ENCODE peak calls at places on chromosomes 3 and 15, in seven cellular contexts. Y is mammary epithelial cell; F is cardiac muscle cell; P is Panc1; S is upper lobe of left lung; H is CD8-positive, alpha-beta memory T cell; B is upper lobe of right lung. Z is an unnamed sample.

GRCh38 chr3:45792516-45793172 is 3.7 kb downstream of the SLC6A20 start:
- DNase-seq in Y (no peak), F (no peak), P (no peak), S (no peak), H (no peak), B (no peak), Z (no peak)

GRCh38 chr3:113890256-113890900 is 51.8 kb downstream of the GRAMD1C start:
- DNase-seq in Y (no peak), F (peak), P (no peak), S (no peak), H (no peak), B (no peak), Z (no peak)

GRCh38 chr15:52518487-52518886 is 10.2 kb downstream of the MYO5A start:
- DNase-seq in Y (no peak), F (no peak), P (no peak), S (no peak), H (no peak), B (no peak), Z (no peak)

GRCh38 chr3:95899494-95899893 is 914.9 kb upstream of the EPHA6 start:
- DNase-seq in Y (no peak), F (peak), P (no peak), S (no peak), H (no peak), B (no peak), Z (peak)

GRCh38 chr3:179681492-179682263 is 28.8 kb downstream of the USP13 start:
- DNase-seq in Y (no peak), F (peak), P (no peak), S (no peak), H (no peak), B (no peak), Z (no peak)

GRCh38 chr15:79960502-79961217 is 10.3 kb downstream of the BCL2A1 start:
- DNase-seq in Y (no peak), F (peak), P (no peak), S (no peak), H (no peak), B (no peak), Z (peak)

GRCh38 chr3:69250014-69250413 is 127.6 kb upstream of the LMOD3 start:
- DNase-seq in Y (no peak), F (peak), P (no peak), S (no peak), H (peak), B (no peak), Z (peak)

GRCh38 chr3:12044860-12045259 is 40.7 kb downstream of the SYN2 start:
- DNase-seq in Y (no peak), F (no peak), P (no peak), S (no peak), H (no peak), B (no peak), Z (no peak)

GRCh38 chr3:134126153-134126552 is 96.4 kb upstream of the SLCO2A1 start:
- DNase-seq in Y (no peak), F (peak), P (no peak), S (no peak), H (no peak), B (no peak), Z (no peak)

GRCh38 chr15:73697033-73697467 is 12.9 kb downstream of the CD276 start:
- DNase-seq in Y (peak), F (peak), P (no peak), S (peak), H (peak), B (peak), Z (peak)

GRCh38 chr3:122857019-122857418 is 62.1 kb downstream of the SLC49A4 start:
- DNase-seq in Y (peak), F (peak), P (no peak), S (no peak), H (no peak), B (no peak), Z (peak)

GRCh38 chr3:112001516-112001915 is 2.8 kb downstream of the TAGLN3 start:
- DNase-seq in Y (no peak), F (no peak), P (no peak), S (no peak), H (no peak), B (no peak), Z (no peak)

GRCh38 chr3:157077565-157077991 is 82.4 kb downstream of the CCNL1 start:
- DNase-seq in Y (no peak), F (no peak), P (no peak), S (no peak), H (no peak), B (no peak), Z (peak)

GRCh38 chr3:131028844-131029243 is 2.2 kb downstream of the NEK11 start:
- DNase-seq in Y (no peak), F (no peak), P (no peak), S (no peak), H (no peak), B (no peak), Z (no peak)

GRCh38 chr15:31236184-31237041 is 90.2 kb upstream of the KLF13 start:
- DNase-seq in Y (peak), F (peak), P (no peak), S (peak), H (no peak), B (peak), Z (peak)

DNA sequence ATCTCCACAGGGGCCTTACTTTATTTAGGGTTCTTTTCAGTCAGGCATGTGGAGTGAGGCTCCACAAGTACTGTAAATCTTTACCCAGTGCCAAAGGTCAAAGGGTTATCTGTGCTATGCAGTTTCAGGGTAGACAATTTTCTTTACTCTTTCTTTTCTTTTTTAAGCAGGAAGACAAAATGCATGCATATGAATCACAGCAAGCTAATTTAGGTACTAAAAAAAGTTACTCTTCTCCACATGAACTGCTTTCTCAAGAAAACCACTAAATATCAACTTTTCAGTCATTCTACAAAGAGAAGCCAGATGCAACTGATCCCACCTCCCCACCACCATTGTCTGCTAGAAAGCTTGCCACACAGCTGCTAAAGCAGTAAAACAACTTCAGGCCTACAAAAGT is 73.3 kb upstream of the PYGO1 start:
- DNase-seq in Y (no peak), F (peak), P (no peak), S (no peak), H (no peak), B (no peak), Z (peak)
- H3K27ac ChIP-seq in Y (no peak), F (peak), P (no peak), S (no peak), H (no peak), B (no peak), Z (no peak)

GRCh38 chr3:2851835-2852234 is 258.3 kb downstream of the IL5RA start:
- DNase-seq in Y (no peak), F (no peak), P (no peak), S (no peak), H (no peak), B (no peak), Z (no peak)

GRCh38 chr3:2851356-2851755 is 258.8 kb downstream of the IL5RA start:
- DNase-seq in Y (no peak), F (no peak), P (no peak), S (no peak), H (no peak), B (no peak), Z (no peak)

GRCh38 chr3:2856793-2857135 is 253.4 kb downstream of the IL5RA start:
- DNase-seq in Y (no peak), F (no peak), P (no peak), S (no peak), H (no peak), B (no peak), Z (no peak)

GRCh38 chr3:2856062-2856792 is 253.9 kb downstream of the IL5RA start:
- DNase-seq in Y (no peak), F (no peak), P (no peak), S (no peak), H (no peak), B (no peak), Z (no peak)

DNA sequence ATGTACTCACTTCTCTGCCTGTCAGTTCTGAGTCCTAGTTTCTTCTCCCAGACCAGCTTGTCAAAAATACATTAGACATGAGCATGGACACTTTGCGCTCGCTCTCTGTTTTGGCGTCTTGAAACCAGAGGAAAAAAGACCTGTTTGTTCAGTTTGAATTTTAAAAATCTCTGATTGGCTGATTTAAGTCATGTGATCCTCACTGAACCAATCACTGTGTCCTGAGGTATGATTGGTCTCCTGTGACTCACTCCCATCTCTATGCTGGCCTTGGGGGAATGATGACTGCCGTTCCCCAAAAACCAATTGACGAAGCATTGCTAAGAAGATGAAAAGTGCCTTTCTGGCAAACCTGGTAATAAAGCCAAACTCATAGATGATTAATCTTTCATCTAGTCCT is 256.5 kb downstream of the IL5RA start:
- DNase-seq in Y (no peak), F (no peak), P (no peak), S (no peak), H (no peak), B (no peak), Z (no peak)
- H3K27ac ChIP-seq in Y (no peak), F (no peak), P (no peak), S (no peak), H (no peak), B (no peak), Z (no peak)

DNA sequence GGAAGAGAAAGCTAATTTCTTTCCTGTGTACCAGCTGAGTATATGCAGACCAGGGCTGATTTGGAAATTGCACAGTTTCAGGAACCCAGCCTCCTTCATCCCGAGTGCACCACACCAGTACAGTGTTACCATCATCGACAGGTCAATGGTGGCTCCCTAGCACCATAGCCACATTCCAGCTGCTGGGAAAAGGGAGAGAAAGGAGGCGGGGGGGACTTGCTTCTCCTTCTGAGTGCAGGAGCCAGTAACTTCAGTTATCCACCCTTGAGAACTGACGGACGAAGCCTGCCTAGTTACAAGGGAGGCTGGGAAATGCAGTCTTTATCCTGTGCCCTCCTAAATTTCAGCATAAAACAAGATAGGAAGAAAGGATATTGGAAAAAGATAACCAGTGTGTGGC is 129.7 kb upstream of the PRICKLE2 start:
- DNase-seq in Y (no peak), F (no peak), P (no peak), S (no peak), H (no peak), B (no peak), Z (no peak)
- H3K27ac ChIP-seq in Y (no peak), F (peak), P (no peak), S (peak), H (no peak), B (peak), Z (peak)

GRCh38 chr3:72299823-72300222 is 514.9 kb upstream of the PROK2 start:
- DNase-seq in Y (peak), F (no peak), P (no peak), S (no peak), H (no peak), B (no peak), Z (no peak)
- H3K27ac ChIP-seq in Y (no peak), F (no peak), P (no peak), S (no peak), H (no peak), B (no peak), Z (no peak)

GRCh38 chr15:98791046-98791701 is 142.8 kb downstream of the IGF1R start:
- DNase-seq in Y (no peak), F (no peak), P (no peak), S (no peak), H (no peak), B (no peak), Z (peak)
- H3K27ac ChIP-seq in Y (no peak), F (no peak), P (peak), S (no peak), H (no peak), B (no peak), Z (no peak)

DNA sequence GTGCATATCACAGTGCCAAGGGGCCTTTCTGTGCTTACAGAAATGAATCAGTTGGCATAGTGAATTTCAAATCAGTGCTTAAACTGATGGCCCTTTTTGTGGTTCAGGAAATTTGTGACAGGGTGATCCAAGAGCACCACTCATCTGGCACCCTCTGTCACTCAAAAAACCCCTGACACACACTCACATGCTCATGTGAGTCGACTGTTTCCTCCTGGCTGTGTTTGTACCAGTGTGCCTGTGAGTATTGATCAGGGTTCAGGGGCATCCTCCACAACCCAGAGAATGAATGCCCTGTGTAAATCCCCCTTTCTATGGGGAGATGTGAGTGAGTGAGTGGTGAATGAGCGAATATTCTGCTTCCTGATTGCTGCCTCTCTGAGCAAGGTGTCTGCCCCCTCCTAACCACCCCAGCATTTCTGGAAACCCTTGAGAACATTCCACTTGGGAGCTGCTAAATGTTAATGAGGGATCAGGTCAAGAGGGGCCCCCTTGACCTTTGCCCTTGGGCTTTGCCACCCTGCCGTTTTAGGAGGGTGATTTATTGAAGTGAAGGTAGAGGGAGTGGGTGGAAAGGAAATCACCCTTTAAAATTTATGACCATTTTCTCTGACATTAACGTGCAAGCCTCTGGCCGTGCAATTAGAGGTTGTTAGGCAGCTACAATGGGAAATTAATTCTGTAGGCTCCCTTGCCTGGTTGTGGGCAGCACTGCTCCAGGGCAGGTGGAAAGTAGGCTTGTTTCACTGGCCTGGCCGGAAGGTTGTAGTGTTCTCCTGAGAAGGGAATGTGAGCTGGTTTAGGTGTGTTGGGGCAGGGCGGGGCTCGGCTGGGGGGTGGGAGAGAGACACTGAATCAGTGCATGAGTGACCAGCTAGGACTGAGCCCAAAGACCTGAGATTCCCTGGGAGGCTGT is 87.2 kb downstream of the SLCO3A1 start:
- DNase-seq in Y (peak), F (no peak), P (no peak), S (peak), H (no peak), B (peak), Z (no peak)
- H3K27ac ChIP-seq in Y (peak), F (peak), P (no peak), S (peak), H (no peak), B (peak), Z (no peak)

GRCh38 chr15:58062983-58063382 is 2.5 kb downstream of the ALDH1A2 start:
- DNase-seq in Y (no peak), F (no peak), P (no peak), S (no peak), H (no peak), B (no peak), Z (no peak)

GRCh38 chr15:58063612-58064011 is 1.9 kb downstream of the ALDH1A2 start:
- DNase-seq in Y (no peak), F (no peak), P (no peak), S (no peak), H (no peak), B (no peak), Z (no peak)

GRCh38 chr15:58065011-58065444 is 483 bp downstream of the ALDH1A2 start:
- DNase-seq in Y (no peak), F (peak), P (no peak), S (peak), H (no peak), B (peak), Z (no peak)

GRCh38 chr15:58065445-58066041 is at the start of gene ALDH1A2:
- DNase-seq in Y (no peak), F (peak), P (no peak), S (peak), H (no peak), B (peak), Z (no peak)

GRCh38 chr15:58064119-58065010 is 1.1 kb downstream of the ALDH1A2 start:
- DNase-seq in Y (no peak), F (no peak), P (no peak), S (no peak), H (no peak), B (no peak), Z (no peak)
- H3K27ac ChIP-seq in Y (no peak), F (no peak), P (no peak), S (no peak), H (peak), B (no peak), Z (no peak)

Z was measured in fibroblast of lung.